ENCODE peak calls at places on chromosomes 11 and 22, in five cellular contexts. U, O, S, P and K are unnamed samples.

GRCh38 chr22:24429411-24430365 is 2.3 kb downstream of the ADORA2A start:
- DNase-seq in O (peak), P (no peak), U (peak), S (no peak), K (no peak)

GRCh38 chr11:35260342-35260985 is 121.5 kb downstream of the CD44 start:
- DNase-seq in O (no peak), S (peak), U (peak), P (no peak), K (no peak)

GRCh38 chr22:44702479-44703219 is 645 bp downstream of the PRR5 start:
- DNase-seq in O (no peak), P (no peak), U (peak), S (peak), K (no peak)

GRCh38 chr11:75946531-75947530 is 131.8 kb downstream of the UVRAG start:
- DNase-seq in S (peak), O (peak), U (no peak), P (no peak), K (no peak)

GRCh38 chr11:2138436-2139117 is 612 bp downstream of the IGF2 start:
- DNase-seq in S (peak), P (no peak), O (no peak), U (no peak), K (no peak)

GRCh38 chr11:2533642-2534115 is 88.9 kb downstream of the KCNQ1 start:
- DNase-seq in U (peak), P (peak), O (peak), S (peak), K (peak)

GRCh38 chr11:14687943-14688627 is 44.5 kb downstream of the PDE3B start:
- DNase-seq in P (no peak), S (peak), O (no peak), U (no peak), K (no peak)

GRCh38 chr11:64787526-64788320 is 9.4 kb upstream of the SF1 start:
- DNase-seq in P (no peak), U (peak), O (peak), S (peak), K (no peak)

GRCh38 chr11:72237112-72237931 is 6.7 kb downstream of the PHOX2A start:
- DNase-seq in U (no peak), P (no peak), S (no peak), O (no peak), K (no peak)

GRCh38 chr11:129658558-129658882 is 157.1 kb upstream of the TMEM45B start:
- DNase-seq in U (no peak), S (no peak), O (no peak), P (no peak), K (no peak)

GRCh38 chr22:30301995-30302809 is 12.9 kb upstream of the CASTOR1 start:
- DNase-seq in S (peak), P (no peak), U (peak), O (peak), K (no peak)

GRCh38 chr11:34342008-34342533 is 15.7 kb downstream of the ABTB2 start:
- DNase-seq in O (peak), S (peak), U (no peak), P (no peak), K (no peak)

GRCh38 chr11:44886765-44887164 is 63.9 kb downstream of the TP53I11 start:
- DNase-seq in U (peak), P (no peak), S (peak), O (no peak), K (no peak)

GRCh38 chr22:41939981-41940852 is 6.7 kb downstream of the CENPM start:
- DNase-seq in S (no peak), U (no peak), P (no peak), O (no peak), K (no peak)

GRCh38 chr11:61694971-61695706 is 14.9 kb downstream of the DAGLA start:
- DNase-seq in O (peak), P (no peak), U (no peak), S (no peak), K (no peak)
- TF ChIP-seq CTCF in O (no peak), P (peak), U (no peak), S (no peak), K (no peak)

DNA sequence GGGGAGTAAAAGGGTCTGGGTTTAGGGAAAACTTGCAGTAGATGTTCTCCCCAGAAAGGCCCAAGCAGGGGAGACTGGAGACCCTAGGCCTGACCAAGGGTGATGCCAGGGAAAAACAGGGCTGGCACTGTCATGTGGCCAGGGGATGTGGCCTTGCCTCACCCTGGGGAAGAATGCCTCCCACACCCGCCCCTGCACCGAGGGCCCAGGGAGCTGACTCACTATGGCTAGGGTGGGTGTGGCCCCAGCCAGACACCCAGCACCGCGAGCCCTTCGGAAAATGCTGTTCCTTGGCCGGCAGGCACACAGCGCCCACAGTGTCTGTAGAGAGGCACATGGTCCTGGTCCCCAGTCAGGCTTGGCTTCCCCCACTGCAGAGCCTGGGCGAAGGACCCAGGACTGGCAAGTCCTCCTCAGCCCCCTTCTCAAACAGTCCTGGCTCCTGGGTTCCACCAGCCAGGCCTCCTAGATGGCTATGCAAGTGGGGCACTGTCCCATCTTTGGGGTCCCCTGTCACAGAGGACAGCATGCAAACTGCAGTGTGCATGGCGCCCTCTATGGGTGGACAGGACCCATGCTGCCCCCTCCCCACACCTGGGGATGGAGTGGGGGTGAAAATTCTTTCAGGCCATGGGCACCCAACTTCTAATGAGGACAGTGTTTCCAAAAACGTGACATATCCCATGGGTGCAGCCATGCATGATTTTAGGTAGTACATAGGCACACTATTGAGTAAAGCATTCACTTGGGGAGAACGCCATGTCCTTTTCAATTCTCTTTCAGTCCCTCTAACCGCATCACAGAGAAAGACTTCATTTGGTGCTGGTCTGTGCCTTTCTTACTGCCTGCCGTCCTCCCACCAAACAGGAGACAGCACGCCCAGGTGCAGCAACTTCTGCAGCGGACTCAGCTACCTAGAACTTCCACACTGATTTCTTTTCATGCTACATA is 15.2 kb downstream of the TMPRSS5 start:
- DNase-seq in O (no peak), U (peak), P (no peak), S (peak), K (no peak)
- TF ChIP-seq CTCF in O (peak), U (peak), P (peak), S (peak), K (no peak)

GRCh38 chr11:119726585-119727522 is 2.1 kb downstream of the NECTIN1 start:
- DNase-seq in P (no peak), O (no peak), U (no peak), S (no peak), K (no peak)

GRCh38 chr11:119726150-119726553 is 2.8 kb downstream of the NECTIN1 start:
- DNase-seq in P (no peak), S (no peak), U (no peak), O (no peak), K (no peak)

GRCh38 chr11:119728226-119728626 is 774 bp downstream of the NECTIN1 start:
- DNase-seq in O (no peak), U (peak), S (no peak), P (no peak), K (no peak)

GRCh38 chr11:119728651-119729580 is at the start of gene NECTIN1:
- DNase-seq in P (peak), S (peak), U (peak), O (peak), K (peak)

GRCh38 chr11:119727523-119728081 is 1.4 kb downstream of the NECTIN1 start:
- DNase-seq in P (no peak), U (peak), S (no peak), O (peak), K (no peak)
- TF ChIP-seq CTCF in P (no peak), U (peak), S (peak), O (no peak), K (no peak)

GRCh38 chr11:125568970-125569912 is at the start of gene EI24:
- DNase-seq in U (peak), O (peak), S (peak), P (peak), K (peak)
- TF ChIP-seq CTCF in U (peak), O (peak), S (peak), P (peak), K (peak)

GRCh38 chr11:831951-832528 is 712 bp upstream of the CD151 start:
- DNase-seq in O (no peak), P (no peak), U (no peak), S (no peak), K (no peak)

GRCh38 chr11:834371-835316 is 1.9 kb downstream of the CD151 start:
- DNase-seq in S (peak), P (peak), O (peak), U (peak), K (no peak)

GRCh38 chr11:833849-834311 is 1.1 kb downstream of the CD151 start:
- DNase-seq in O (no peak), P (no peak), S (peak), U (peak), K (no peak)

GRCh38 chr11:832529-833113 is at the start of gene CD151:
- DNase-seq in U (peak), P (no peak), O (peak), S (no peak), K (no peak)

GRCh38 chr11:833114-833791 is 501 bp downstream of the CD151 start:
- DNase-seq in U (peak), O (peak), S (peak), P (no peak), K (no peak)
- TF ChIP-seq CTCF in U (no peak), O (no peak), S (no peak), P (no peak), K (no peak)

GRCh38 chr22:50446708-50447575 is 27.9 kb downstream of the SBF1 start:
- DNase-seq in O (no peak), S (no peak), P (no peak), U (no peak), K (no peak)
- TF ChIP-seq CTCF in O (no peak), S (no peak), P (no peak), U (no peak), K (no peak)

DNA sequence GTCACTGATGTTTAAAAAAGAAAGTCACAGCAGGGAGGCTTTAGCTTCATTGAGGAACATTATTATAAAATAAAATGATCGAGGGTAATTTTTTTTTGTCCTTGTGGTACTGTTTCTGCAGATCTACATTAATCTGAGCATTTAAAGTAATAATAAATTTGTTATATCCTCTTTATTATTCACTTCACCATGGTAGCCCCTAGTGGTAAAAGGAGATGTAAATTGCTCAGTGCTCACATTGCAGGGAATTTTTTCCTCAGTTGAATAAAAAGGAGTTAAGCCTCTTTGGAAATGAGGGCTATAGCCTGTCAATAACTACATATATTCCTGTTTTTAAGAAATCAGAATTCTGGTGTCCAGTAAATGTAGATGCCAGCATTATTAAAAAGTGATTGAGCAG is 99.7 kb upstream of the VPREB1 start:
- DNase-seq in U (no peak), O (no peak), S (peak), P (no peak), K (no peak)
- TF ChIP-seq CTCF in U (no peak), O (no peak), S (peak), P (peak), K (no peak)

DNA sequence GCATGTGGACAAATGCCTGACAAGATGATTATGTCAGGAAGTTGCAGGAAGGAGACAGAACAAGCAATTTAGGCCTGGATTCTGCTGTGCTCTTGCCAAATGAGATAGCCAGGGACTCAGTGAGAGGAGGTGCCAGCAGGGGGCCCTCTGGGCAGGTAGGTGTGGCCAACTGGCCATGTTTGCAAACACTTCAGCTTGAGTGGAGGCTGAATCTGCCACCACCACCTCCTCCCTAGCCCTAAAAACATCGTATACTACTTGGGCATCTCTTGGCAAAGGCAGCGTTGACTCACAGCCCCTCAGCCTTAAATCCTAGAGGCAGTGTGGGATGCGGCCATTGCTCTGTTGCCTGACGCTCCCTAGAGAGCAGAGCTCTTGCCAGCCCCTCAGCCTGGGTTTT is 95.1 kb upstream of the PLET1 start:
- DNase-seq in O (peak), P (no peak), S (peak), U (peak), K (no peak)
- TF ChIP-seq CTCF in O (no peak), P (peak), S (peak), U (no peak), K (no peak)

GRCh38 chr11:62556102-62556871 is 9.7 kb upstream of the AHNAK start:
- DNase-seq in S (peak), U (peak), O (peak), P (peak), K (peak)
- TF ChIP-seq CTCF in S (no peak), U (no peak), O (no peak), P (no peak), K (no peak)